ENCODE peak calls at places on chromosomes 3 and 15, in seven cellular contexts. One of them, this sample, is unnamed.
A peak's percentile ranks its signal among the peaks of the same experiment; 100 is the strongest.

GRCh38 chr3:32930161-32930560 is 21.3 kb upstream of the CCR4 start:
- DNase-seq in type B pancreatic cell: no peak
- DNase-seq in heart left ventricle: no peak
- DNase-seq in AG10803: no peak
- DNase-seq in brain microvascular endothelial cell: no peak
- DNase-seq in fibroblast of mammary gland: no peak
- DNase-seq in omental fat pad: no peak
- DNase-seq in this sample: no peak

GRCh38 chr15:31275331-31276262 is 51.0 kb upstream of the KLF13 start:
- DNase-seq in brain microvascular endothelial cell: no peak
- DNase-seq in AG10803: no peak
- DNase-seq in omental fat pad: peak; percentile 18
- DNase-seq in heart left ventricle: no peak
- DNase-seq in type B pancreatic cell: no peak
- DNase-seq in fibroblast of mammary gland: no peak
- DNase-seq in this sample: no peak

GRCh38 chr3:12750658-12751071 is 8.4 kb downstream of the TMEM40 start:
- DNase-seq in brain microvascular endothelial cell: peak; percentile 59
- DNase-seq in fibroblast of mammary gland: peak; percentile 80
- DNase-seq in heart left ventricle: no peak
- DNase-seq in type B pancreatic cell: no peak
- DNase-seq in omental fat pad: no peak
- DNase-seq in AG10803: peak; percentile 96
- DNase-seq in this sample: peak; percentile 74

GRCh38 chr3:10928961-10929471 is 63.5 kb upstream of the SLC6A1 start:
- DNase-seq in type B pancreatic cell: peak; percentile 60
- DNase-seq in fibroblast of mammary gland: no peak
- DNase-seq in brain microvascular endothelial cell: no peak
- DNase-seq in heart left ventricle: no peak
- DNase-seq in AG10803: no peak
- DNase-seq in omental fat pad: no peak
- DNase-seq in this sample: no peak

GRCh38 chr3:127762077-127762786 is 60.1 kb downstream of the MGLL start:
- DNase-seq in AG10803: no peak
- DNase-seq in fibroblast of mammary gland: no peak
- DNase-seq in brain microvascular endothelial cell: no peak
- DNase-seq in heart left ventricle: no peak
- DNase-seq in omental fat pad: no peak
- DNase-seq in type B pancreatic cell: no peak
- DNase-seq in this sample: no peak

GRCh38 chr3:167734498-167735232 is at the start of gene PDCD10:
- DNase-seq in fibroblast of mammary gland: peak; percentile 98
- DNase-seq in omental fat pad: peak; percentile 88
- DNase-seq in brain microvascular endothelial cell: peak; percentile 99
- DNase-seq in AG10803: peak; percentile 97
- DNase-seq in type B pancreatic cell: peak; percentile 97
- DNase-seq in heart left ventricle: peak; percentile 98
- DNase-seq in this sample: peak; percentile 99

GRCh38 chr3:4821975-4822374 is 157.3 kb upstream of the BHLHE40 start:
- DNase-seq in AG10803: no peak
- DNase-seq in omental fat pad: no peak
- DNase-seq in type B pancreatic cell: no peak
- DNase-seq in brain microvascular endothelial cell: no peak
- DNase-seq in heart left ventricle: peak; percentile 66
- DNase-seq in fibroblast of mammary gland: no peak
- DNase-seq in this sample: no peak

GRCh38 chr3:141471160-141471559 is 15.7 kb upstream of the RASA2 start:
- DNase-seq in fibroblast of mammary gland: peak; percentile 69
- DNase-seq in type B pancreatic cell: no peak
- DNase-seq in omental fat pad: no peak
- DNase-seq in brain microvascular endothelial cell: peak; percentile 79
- DNase-seq in heart left ventricle: no peak
- DNase-seq in AG10803: peak; percentile 52
- DNase-seq in this sample: no peak

GRCh38 chr15:49902791-49903481 is 216.1 kb downstream of the ATP8B4 start:
- DNase-seq in omental fat pad: no peak
- DNase-seq in type B pancreatic cell: no peak
- DNase-seq in AG10803: peak; percentile 89
- DNase-seq in fibroblast of mammary gland: peak; percentile 95
- DNase-seq in heart left ventricle: no peak
- DNase-seq in brain microvascular endothelial cell: peak; percentile 12
- DNase-seq in this sample: peak; percentile 80

GRCh38 chr3:16484216-16484615 is 29.3 kb downstream of the RFTN1 start:
- DNase-seq in heart left ventricle: no peak
- DNase-seq in type B pancreatic cell: no peak
- DNase-seq in fibroblast of mammary gland: peak; percentile 96
- DNase-seq in omental fat pad: no peak
- DNase-seq in brain microvascular endothelial cell: peak; percentile 99
- DNase-seq in AG10803: peak; percentile 100
- DNase-seq in this sample: peak; percentile 100

GRCh38 chr15:92674347-92674746 is 18.8 kb upstream of the FAM174B start:
- DNase-seq in omental fat pad: no peak
- DNase-seq in heart left ventricle: no peak
- DNase-seq in type B pancreatic cell: no peak
- DNase-seq in fibroblast of mammary gland: no peak
- DNase-seq in AG10803: no peak
- DNase-seq in brain microvascular endothelial cell: no peak
- DNase-seq in this sample: no peak

GRCh38 chr15:79849789-79850188 is 47.0 kb downstream of the MTHFS start:
- DNase-seq in heart left ventricle: no peak
- DNase-seq in AG10803: peak; percentile 58
- DNase-seq in fibroblast of mammary gland: peak; percentile 52
- DNase-seq in omental fat pad: no peak
- DNase-seq in brain microvascular endothelial cell: peak; percentile 64
- DNase-seq in type B pancreatic cell: no peak
- DNase-seq in this sample: peak; percentile 69

GRCh38 chr3:62873672-62874397 is 1.4 kb downstream of the CADPS start:
- DNase-seq in brain microvascular endothelial cell: no peak
- DNase-seq in omental fat pad: no peak
- DNase-seq in fibroblast of mammary gland: peak; percentile 26
- DNase-seq in heart left ventricle: peak; percentile 77
- DNase-seq in AG10803: peak; percentile 13
- DNase-seq in type B pancreatic cell: peak; percentile 74
- DNase-seq in this sample: no peak

GRCh38 chr3:20121088-20121487 is 64.9 kb downstream of the SGO1 start:
- DNase-seq in fibroblast of mammary gland: no peak
- DNase-seq in heart left ventricle: no peak
- DNase-seq in brain microvascular endothelial cell: no peak
- DNase-seq in omental fat pad: no peak
- DNase-seq in AG10803: no peak
- DNase-seq in type B pancreatic cell: no peak
- DNase-seq in this sample: no peak

GRCh38 chr3:12253521-12253920 is 35.3 kb upstream of the PPARG start:
- DNase-seq in omental fat pad: no peak
- DNase-seq in heart left ventricle: no peak
- DNase-seq in fibroblast of mammary gland: no peak
- DNase-seq in brain microvascular endothelial cell: no peak
- DNase-seq in type B pancreatic cell: no peak
- DNase-seq in AG10803: no peak
- DNase-seq in this sample: peak; percentile 42

GRCh38 chr3:20041197-20041780 is 1.0 kb downstream of the KAT2B start:
- DNase-seq in AG10803: peak; percentile 72
- DNase-seq in heart left ventricle: peak; percentile 95
- DNase-seq in type B pancreatic cell: peak; percentile 75
- DNase-seq in brain microvascular endothelial cell: peak; percentile 46
- DNase-seq in omental fat pad: peak; percentile 68
- DNase-seq in fibroblast of mammary gland: peak; percentile 68
- DNase-seq in this sample: peak; percentile 59

GRCh38 chr3:134601539-134602439 is 49.0 kb downstream of the KY start:
- DNase-seq in AG10803: peak; percentile 56
- DNase-seq in brain microvascular endothelial cell: peak; percentile 49
- DNase-seq in omental fat pad: no peak
- DNase-seq in heart left ventricle: no peak
- DNase-seq in fibroblast of mammary gland: peak; percentile 21
- DNase-seq in type B pancreatic cell: peak; percentile 83
- DNase-seq in this sample: peak; percentile 85

GRCh38 chr3:127456471-127457093 is 134.0 kb downstream of the TPRA1 start:
- DNase-seq in heart left ventricle: no peak
- DNase-seq in type B pancreatic cell: no peak
- DNase-seq in brain microvascular endothelial cell: peak; percentile 52
- DNase-seq in AG10803: peak; percentile 37
- DNase-seq in fibroblast of mammary gland: peak; percentile 69
- DNase-seq in omental fat pad: no peak
- DNase-seq in this sample: peak; percentile 67

GRCh38 chr3:80618295-80619256 is 850.8 kb upstream of the ROBO1 start:
- DNase-seq in omental fat pad: no peak
- DNase-seq in type B pancreatic cell: no peak
- DNase-seq in fibroblast of mammary gland: no peak
- DNase-seq in AG10803: no peak
- DNase-seq in heart left ventricle: no peak
- DNase-seq in brain microvascular endothelial cell: no peak
- DNase-seq in this sample: no peak

GRCh38 chr15:91790826-91791225 is 62.7 kb upstream of the SLCO3A1 start:
- DNase-seq in brain microvascular endothelial cell: no peak
- DNase-seq in AG10803: peak; percentile 8
- DNase-seq in fibroblast of mammary gland: peak; percentile 7
- DNase-seq in heart left ventricle: no peak
- DNase-seq in omental fat pad: no peak
- DNase-seq in type B pancreatic cell: no peak
- DNase-seq in this sample: no peak

GRCh38 chr3:9809615-9810356 is at the start of gene TTLL3:
- DNase-seq in fibroblast of mammary gland: peak; percentile 45
- DNase-seq in heart left ventricle: peak; percentile 90
- DNase-seq in type B pancreatic cell: peak; percentile 80
- DNase-seq in brain microvascular endothelial cell: peak; percentile 57
- DNase-seq in omental fat pad: peak; percentile 78
- DNase-seq in AG10803: peak; percentile 58
- DNase-seq in this sample: peak; percentile 53

GRCh38 chr3:161560006-161560637 is 63.5 kb downstream of the OTOL1 start:
- DNase-seq in type B pancreatic cell: no peak
- DNase-seq in heart left ventricle: peak; percentile 38
- DNase-seq in AG10803: peak; percentile 41
- DNase-seq in omental fat pad: no peak
- DNase-seq in fibroblast of mammary gland: peak; percentile 72
- DNase-seq in brain microvascular endothelial cell: peak; percentile 52
- DNase-seq in this sample: peak; percentile 59
- TF ChIP-seq CTCF in type B pancreatic cell: peak; percentile 87
- TF ChIP-seq CTCF in heart left ventricle: peak; percentile 36
- TF ChIP-seq CTCF in AG10803: peak; percentile 71
- TF ChIP-seq CTCF in omental fat pad: no peak
- TF ChIP-seq CTCF in fibroblast of mammary gland: peak; percentile 82
- TF ChIP-seq CTCF in brain microvascular endothelial cell: peak; percentile 78
- TF ChIP-seq CTCF in this sample: peak; percentile 63

GRCh38 chr3:192013110-192013509 is 552.1 kb downstream of the PYDC2 start:
- DNase-seq in type B pancreatic cell: no peak
- DNase-seq in fibroblast of mammary gland: no peak
- DNase-seq in AG10803: no peak
- DNase-seq in omental fat pad: no peak
- DNase-seq in heart left ventricle: no peak
- DNase-seq in brain microvascular endothelial cell: no peak
- DNase-seq in this sample: no peak
- TF ChIP-seq CTCF in type B pancreatic cell: no peak
- TF ChIP-seq CTCF in fibroblast of mammary gland: no peak
- TF ChIP-seq CTCF in AG10803: no peak
- TF ChIP-seq CTCF in omental fat pad: no peak
- TF ChIP-seq CTCF in heart left ventricle: no peak
- TF ChIP-seq CTCF in brain microvascular endothelial cell: no peak
- TF ChIP-seq CTCF in this sample: no peak

GRCh38 chr3:8578282-8578681 is 66.3 kb downstream of the SSUH2 start:
- DNase-seq in brain microvascular endothelial cell: no peak
- DNase-seq in heart left ventricle: no peak
- DNase-seq in fibroblast of mammary gland: no peak
- DNase-seq in AG10803: no peak
- DNase-seq in type B pancreatic cell: no peak
- DNase-seq in omental fat pad: no peak
- DNase-seq in this sample: peak; percentile 55

GRCh38 chr3:8579101-8579500 is 65.5 kb downstream of the SSUH2 start:
- DNase-seq in omental fat pad: no peak
- DNase-seq in fibroblast of mammary gland: no peak
- DNase-seq in AG10803: no peak
- DNase-seq in type B pancreatic cell: no peak
- DNase-seq in brain microvascular endothelial cell: no peak
- DNase-seq in heart left ventricle: no peak
- DNase-seq in this sample: peak; percentile 49

GRCh38 chr3:8581806-8582436 is 62.7 kb downstream of the SSUH2 start:
- DNase-seq in omental fat pad: no peak
- DNase-seq in brain microvascular endothelial cell: no peak
- DNase-seq in type B pancreatic cell: no peak
- DNase-seq in AG10803: no peak
- DNase-seq in heart left ventricle: no peak
- DNase-seq in fibroblast of mammary gland: no peak
- DNase-seq in this sample: no peak

GRCh38 chr3:8579943-8580342 is 64.7 kb downstream of the SSUH2 start:
- DNase-seq in type B pancreatic cell: no peak
- DNase-seq in fibroblast of mammary gland: no peak
- DNase-seq in AG10803: no peak
- DNase-seq in omental fat pad: no peak
- DNase-seq in brain microvascular endothelial cell: no peak
- DNase-seq in heart left ventricle: no peak
- DNase-seq in this sample: no peak

DNA sequence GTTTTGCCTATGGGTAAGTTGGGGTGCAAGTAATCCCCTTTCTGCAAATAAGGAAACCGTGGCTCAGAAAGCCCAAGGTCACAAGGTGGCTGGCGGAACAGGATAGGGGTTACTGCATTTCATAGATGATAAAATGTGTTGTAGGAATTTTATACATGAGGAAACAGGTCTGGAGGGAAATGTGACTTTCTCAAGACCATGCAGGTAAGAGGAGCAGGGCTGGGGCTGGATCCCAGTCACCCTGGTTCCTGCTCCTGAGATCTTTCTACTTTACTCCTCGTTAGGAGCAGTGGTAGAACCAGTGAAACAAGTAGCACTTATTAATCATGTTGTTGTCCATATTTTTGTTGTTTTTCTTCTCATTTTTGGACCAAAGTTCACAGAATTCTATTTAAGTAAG is 63.2 kb downstream of the SSUH2 start:
- DNase-seq in type B pancreatic cell: no peak
- DNase-seq in brain microvascular endothelial cell: no peak
- DNase-seq in omental fat pad: no peak
- DNase-seq in heart left ventricle: no peak
- DNase-seq in AG10803: no peak
- DNase-seq in fibroblast of mammary gland: no peak
- DNase-seq in this sample: no peak
- TF ChIP-seq CTCF in type B pancreatic cell: no peak
- TF ChIP-seq CTCF in brain microvascular endothelial cell: no peak
- TF ChIP-seq CTCF in omental fat pad: no peak
- TF ChIP-seq CTCF in heart left ventricle: no peak
- TF ChIP-seq CTCF in AG10803: no peak
- TF ChIP-seq CTCF in fibroblast of mammary gland: no peak
- TF ChIP-seq CTCF in this sample: no peak

DNA sequence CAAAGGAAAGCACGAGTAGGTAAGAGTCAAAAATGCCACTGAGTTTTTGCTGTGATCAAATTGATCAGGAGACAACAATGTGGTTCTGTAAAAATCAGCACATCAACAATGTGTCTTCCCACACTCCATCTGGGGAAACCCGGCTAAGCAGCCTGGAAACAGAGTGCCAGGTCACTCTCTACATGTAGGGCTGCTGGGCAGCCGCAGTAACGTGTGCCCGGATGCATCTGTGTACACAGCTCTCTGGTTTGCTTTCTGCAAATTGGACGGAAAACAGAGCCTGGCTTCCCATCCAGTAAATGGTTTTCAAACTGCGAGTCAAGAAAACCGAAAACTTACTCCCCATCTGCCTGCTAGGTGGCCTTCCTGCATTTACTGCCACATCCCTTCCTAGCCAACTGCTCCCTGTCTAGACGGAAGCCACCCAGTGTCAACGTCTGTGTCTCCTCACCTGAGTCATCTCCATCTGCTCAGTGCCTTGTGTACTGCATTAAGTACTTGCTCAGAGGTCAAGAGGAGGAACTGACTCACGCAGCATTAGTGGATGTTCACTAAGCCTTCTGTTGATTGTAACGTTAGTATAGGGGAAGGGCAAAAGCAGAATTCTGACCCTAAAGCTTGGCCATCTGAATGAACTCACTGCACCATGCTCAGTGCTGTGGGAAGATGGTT is 124.1 kb downstream of the TJP1 start:
- DNase-seq in fibroblast of mammary gland: peak; percentile 90
- DNase-seq in brain microvascular endothelial cell: peak; percentile 88
- DNase-seq in omental fat pad: no peak
- DNase-seq in AG10803: peak; percentile 26
- DNase-seq in type B pancreatic cell: no peak
- DNase-seq in heart left ventricle: no peak
- DNase-seq in this sample: peak; percentile 62
- TF ChIP-seq CTCF in fibroblast of mammary gland: no peak
- TF ChIP-seq CTCF in brain microvascular endothelial cell: no peak
- TF ChIP-seq CTCF in omental fat pad: no peak
- TF ChIP-seq CTCF in AG10803: no peak
- TF ChIP-seq CTCF in type B pancreatic cell: no peak
- TF ChIP-seq CTCF in heart left ventricle: no peak
- TF ChIP-seq CTCF in this sample: no peak

This sample was measured in fibroblast of pulmonary artery.